ENCODE peak calls at places on chromosomes 2 and 18, in nine cellular contexts. One of them, this sample, is unnamed. For H3K36me3, the result is how much of the 10 kb centered on the place peaks cover.

GRCh38 chr18:69949538-69949936 is 1.9 kb upstream of the CD226 start:
- DNase-seq in WERI-Rb-1: no peak
- DNase-seq in aorta: no peak
- DNase-seq in small intestine: no peak
- DNase-seq in tibial nerve: no peak
- DNase-seq in H1: no peak
- DNase-seq in GM23338: no peak
- DNase-seq in MG63: no peak
- DNase-seq in mesenchymal stem cell: no peak
- DNase-seq in this sample: no peak

GRCh38 chr2:227366861-227367800 is 12.0 kb downstream of the TM4SF20 start:
- DNase-seq in WERI-Rb-1: no peak
- DNase-seq in aorta: peak
- DNase-seq in small intestine: no peak
- DNase-seq in tibial nerve: no peak
- DNase-seq in H1: no peak
- DNase-seq in GM23338: no peak
- DNase-seq in MG63: peak
- DNase-seq in mesenchymal stem cell: no peak
- DNase-seq in this sample: no peak

GRCh38 chr2:30287190-30287589 is 55.9 kb downstream of the LBH start:
- DNase-seq in WERI-Rb-1: no peak
- DNase-seq in aorta: no peak
- DNase-seq in small intestine: no peak
- DNase-seq in tibial nerve: no peak
- DNase-seq in H1: no peak
- DNase-seq in GM23338: no peak
- DNase-seq in MG63: no peak
- DNase-seq in mesenchymal stem cell: no peak
- DNase-seq in this sample: no peak

GRCh38 chr18:27695054-27695453 is 481.9 kb downstream of the CDH2 start:
- DNase-seq in WERI-Rb-1: no peak
- DNase-seq in aorta: no peak
- DNase-seq in small intestine: no peak
- DNase-seq in tibial nerve: no peak
- DNase-seq in H1: no peak
- DNase-seq in GM23338: peak
- DNase-seq in MG63: no peak
- DNase-seq in mesenchymal stem cell: no peak
- DNase-seq in this sample: no peak

GRCh38 chr2:558302-558642 is 118.9 kb downstream of the TMEM18 start:
- DNase-seq in WERI-Rb-1: no peak
- DNase-seq in aorta: no peak
- DNase-seq in small intestine: no peak
- DNase-seq in tibial nerve: no peak
- DNase-seq in H1: no peak
- DNase-seq in GM23338: no peak
- DNase-seq in MG63: no peak
- DNase-seq in mesenchymal stem cell: no peak
- DNase-seq in this sample: no peak

GRCh38 chr2:214810670-214811069 is 1.2 kb upstream of the BARD1 start:
- DNase-seq in WERI-Rb-1: no peak
- DNase-seq in aorta: no peak
- DNase-seq in small intestine: peak
- DNase-seq in tibial nerve: no peak
- DNase-seq in H1: no peak
- DNase-seq in GM23338: peak
- DNase-seq in MG63: no peak
- DNase-seq in mesenchymal stem cell: no peak
- DNase-seq in this sample: no peak

GRCh38 chr2:191059308-191059707 is 45.3 kb upstream of the STAT1 start:
- DNase-seq in WERI-Rb-1: no peak
- DNase-seq in aorta: no peak
- DNase-seq in small intestine: no peak
- DNase-seq in tibial nerve: no peak
- DNase-seq in H1: no peak
- DNase-seq in GM23338: no peak
- DNase-seq in MG63: no peak
- DNase-seq in mesenchymal stem cell: no peak
- DNase-seq in this sample: no peak

GRCh38 chr2:124328397-124328796 is 303.3 kb downstream of the CNTNAP5 start:
- DNase-seq in WERI-Rb-1: no peak
- DNase-seq in aorta: no peak
- DNase-seq in small intestine: no peak
- DNase-seq in tibial nerve: no peak
- DNase-seq in H1: no peak
- DNase-seq in GM23338: peak
- DNase-seq in MG63: no peak
- DNase-seq in mesenchymal stem cell: no peak
- DNase-seq in this sample: no peak

GRCh38 chr18:26056291-26056690 is 34.1 kb downstream of the SS18 start:
- DNase-seq in WERI-Rb-1: no peak
- DNase-seq in aorta: no peak
- DNase-seq in small intestine: no peak
- DNase-seq in tibial nerve: no peak
- DNase-seq in H1: no peak
- DNase-seq in GM23338: no peak
- DNase-seq in MG63: no peak
- DNase-seq in mesenchymal stem cell: no peak
- DNase-seq in this sample: no peak

GRCh38 chr2:206433201-206433600 is 10.1 kb upstream of the ADAM23 start:
- DNase-seq in WERI-Rb-1: no peak
- DNase-seq in aorta: no peak
- DNase-seq in small intestine: no peak
- DNase-seq in tibial nerve: no peak
- DNase-seq in H1: no peak
- DNase-seq in GM23338: no peak
- DNase-seq in MG63: no peak
- DNase-seq in mesenchymal stem cell: no peak
- DNase-seq in this sample: no peak

GRCh38 chr2:100615471-100615870 is 52.7 kb downstream of the PDCL3 start:
- DNase-seq in WERI-Rb-1: no peak
- DNase-seq in aorta: no peak
- DNase-seq in small intestine: no peak
- DNase-seq in tibial nerve: no peak
- DNase-seq in H1: no peak
- DNase-seq in GM23338: no peak
- DNase-seq in MG63: no peak
- DNase-seq in mesenchymal stem cell: no peak
- DNase-seq in this sample: no peak

GRCh38 chr2:9627310-9627709 is 3.5 kb downstream of the YWHAQ start:
- DNase-seq in WERI-Rb-1: no peak
- DNase-seq in aorta: no peak
- DNase-seq in small intestine: no peak
- DNase-seq in tibial nerve: no peak
- DNase-seq in H1: no peak
- DNase-seq in GM23338: no peak
- DNase-seq in MG63: no peak
- DNase-seq in mesenchymal stem cell: no peak
- DNase-seq in this sample: no peak

GRCh38 chr2:131035112-131035825 is 58.0 kb downstream of the FAM168B start:
- DNase-seq in WERI-Rb-1: no peak
- DNase-seq in aorta: no peak
- DNase-seq in small intestine: no peak
- DNase-seq in tibial nerve: no peak
- DNase-seq in H1: no peak
- DNase-seq in GM23338: peak
- DNase-seq in MG63: no peak
- DNase-seq in mesenchymal stem cell: no peak
- DNase-seq in this sample: no peak

GRCh38 chr18:50401334-50401733 is 26.5 kb downstream of the SKA1 start:
- DNase-seq in WERI-Rb-1: no peak
- DNase-seq in aorta: no peak
- DNase-seq in small intestine: no peak
- DNase-seq in tibial nerve: no peak
- DNase-seq in H1: no peak
- DNase-seq in GM23338: no peak
- DNase-seq in MG63: no peak
- DNase-seq in mesenchymal stem cell: no peak
- DNase-seq in this sample: no peak

GRCh38 chr2:82124629-82125028 is 1820.1 kb upstream of the LRRTM1 start:
- DNase-seq in WERI-Rb-1: no peak
- DNase-seq in aorta: no peak
- DNase-seq in small intestine: no peak
- DNase-seq in tibial nerve: no peak
- DNase-seq in H1: no peak
- DNase-seq in GM23338: peak
- DNase-seq in MG63: peak
- DNase-seq in mesenchymal stem cell: no peak
- DNase-seq in this sample: no peak

GRCh38 chr18:3935316-3935715 is 485.3 kb downstream of the TGIF1 start:
- DNase-seq in WERI-Rb-1: no peak
- DNase-seq in aorta: no peak
- DNase-seq in small intestine: no peak
- DNase-seq in tibial nerve: no peak
- DNase-seq in H1: no peak
- DNase-seq in GM23338: peak
- DNase-seq in MG63: no peak
- DNase-seq in mesenchymal stem cell: no peak
- DNase-seq in this sample: no peak

GRCh38 chr2:226125151-226125550 is 674.5 kb downstream of the IRS1 start:
- DNase-seq in WERI-Rb-1: no peak
- DNase-seq in aorta: no peak
- DNase-seq in small intestine: no peak
- DNase-seq in tibial nerve: no peak
- DNase-seq in H1: no peak
- DNase-seq in GM23338: no peak
- DNase-seq in MG63: no peak
- DNase-seq in mesenchymal stem cell: no peak
- DNase-seq in this sample: no peak

DNA sequence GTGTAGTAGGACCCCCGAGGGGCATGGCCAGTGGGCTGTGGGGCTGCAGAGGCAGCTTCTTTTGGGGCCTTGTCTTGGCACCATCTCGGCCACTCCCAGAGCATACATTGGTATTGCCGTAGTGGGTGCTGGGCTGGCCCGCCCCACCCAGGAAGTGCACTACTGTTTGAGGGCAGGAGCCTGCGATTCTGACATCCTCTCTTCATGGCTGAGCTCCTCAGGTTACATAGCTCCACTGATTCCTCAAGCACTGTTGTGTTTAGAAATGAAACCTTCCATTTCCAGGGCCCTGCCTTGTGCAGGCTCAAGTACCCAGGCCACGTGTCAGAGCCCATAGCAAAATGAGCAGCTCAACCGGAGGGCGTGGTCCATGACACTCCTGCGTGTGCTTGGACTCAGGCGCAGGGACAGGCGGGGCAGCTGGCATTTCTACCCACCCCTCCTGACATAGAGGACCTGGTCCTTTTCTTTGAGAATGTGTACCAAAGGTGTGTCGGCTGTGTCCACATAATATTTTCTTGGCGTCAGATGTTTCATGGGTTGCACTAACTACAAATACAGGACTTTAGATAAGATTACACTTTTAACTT is 67.9 kb downstream of the DGKD start:
- DNase-seq in WERI-Rb-1: no peak
- DNase-seq in aorta: no peak
- DNase-seq in small intestine: peak
- DNase-seq in tibial nerve: no peak
- DNase-seq in H1: no peak
- DNase-seq in GM23338: no peak
- DNase-seq in MG63: no peak
- DNase-seq in mesenchymal stem cell: no peak
- DNase-seq in this sample: peak
- H3K4me3 ChIP-seq in WERI-Rb-1: no peak
- H3K4me3 ChIP-seq in aorta: no peak
- H3K4me3 ChIP-seq in small intestine: no peak
- H3K4me3 ChIP-seq in tibial nerve: no peak
- H3K4me3 ChIP-seq in H1: no peak
- H3K4me3 ChIP-seq in GM23338: no peak
- H3K4me3 ChIP-seq in MG63: no peak
- H3K4me3 ChIP-seq in mesenchymal stem cell: no peak
- H3K4me3 ChIP-seq in this sample: peak

DNA sequence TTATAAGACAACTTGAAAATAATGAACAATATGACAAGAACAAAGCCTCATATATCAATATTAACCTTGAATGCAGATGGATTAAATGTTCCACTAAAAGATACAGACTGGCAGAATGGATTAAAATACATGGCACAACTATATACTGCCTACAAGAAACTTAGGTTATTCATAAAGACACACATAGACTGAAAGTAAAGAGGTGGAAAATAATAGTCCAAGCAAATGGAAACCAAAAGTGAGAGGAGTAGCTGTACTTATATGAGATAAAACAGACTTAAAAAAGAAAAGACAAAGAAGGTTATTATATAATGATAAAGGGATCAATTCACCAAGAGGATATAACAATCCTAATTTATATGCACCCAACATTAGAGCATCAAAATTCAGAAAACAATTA is 18.2 kb downstream of the LMAN1 start:
- DNase-seq in WERI-Rb-1: no peak
- DNase-seq in aorta: no peak
- DNase-seq in small intestine: no peak
- DNase-seq in tibial nerve: no peak
- DNase-seq in H1: no peak
- DNase-seq in GM23338: no peak
- DNase-seq in MG63: no peak
- DNase-seq in mesenchymal stem cell: no peak
- DNase-seq in this sample: no peak
- H3K36me3 ChIP-seq in WERI-Rb-1: half or more
- H3K36me3 ChIP-seq in aorta: under half
- H3K36me3 ChIP-seq in small intestine: under half
- H3K36me3 ChIP-seq in tibial nerve: under half
- H3K36me3 ChIP-seq in H1: under half
- H3K36me3 ChIP-seq in GM23338: under half
- H3K36me3 ChIP-seq in MG63: half or more
- H3K36me3 ChIP-seq in mesenchymal stem cell: half or more
- H3K36me3 ChIP-seq in this sample: half or more

DNA sequence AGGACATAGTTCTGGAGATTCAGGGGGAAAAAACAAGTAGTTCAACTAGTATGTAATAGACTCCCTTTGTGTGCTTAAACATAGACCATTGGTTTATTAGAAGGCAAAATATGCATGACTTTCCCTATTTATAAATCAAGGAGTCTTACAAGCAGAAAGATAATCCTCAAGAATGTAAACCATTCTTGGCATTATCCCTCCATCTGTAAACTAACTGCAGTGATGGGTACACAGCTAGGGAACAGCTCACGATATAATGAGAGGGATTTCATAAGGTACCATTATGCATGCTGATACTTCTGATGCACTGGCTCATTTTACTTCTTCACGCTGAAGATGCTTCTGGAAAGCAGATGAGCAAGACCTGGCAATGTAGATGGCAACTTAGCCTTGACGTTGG is 878 bp downstream of the FBXO15 start:
- DNase-seq in WERI-Rb-1: no peak
- DNase-seq in aorta: no peak
- DNase-seq in small intestine: no peak
- DNase-seq in tibial nerve: no peak
- DNase-seq in H1: no peak
- DNase-seq in GM23338: no peak
- DNase-seq in MG63: no peak
- DNase-seq in mesenchymal stem cell: peak
- DNase-seq in this sample: no peak
- H3K4me3 ChIP-seq in WERI-Rb-1: peak
- H3K4me3 ChIP-seq in aorta: no peak
- H3K4me3 ChIP-seq in small intestine: no peak
- H3K4me3 ChIP-seq in tibial nerve: no peak
- H3K4me3 ChIP-seq in H1: peak
- H3K4me3 ChIP-seq in GM23338: peak
- H3K4me3 ChIP-seq in MG63: peak
- H3K4me3 ChIP-seq in mesenchymal stem cell: no peak
- H3K4me3 ChIP-seq in this sample: peak

GRCh38 chr2:20034218-20034617 is 17.2 kb downstream of the LAPTM4A start:
- DNase-seq in WERI-Rb-1: no peak
- DNase-seq in aorta: no peak
- DNase-seq in small intestine: no peak
- DNase-seq in tibial nerve: no peak
- DNase-seq in H1: no peak
- DNase-seq in GM23338: no peak
- DNase-seq in MG63: no peak
- DNase-seq in mesenchymal stem cell: no peak
- DNase-seq in this sample: no peak
- H3K36me3 ChIP-seq in WERI-Rb-1: half or more
- H3K36me3 ChIP-seq in aorta: under half
- H3K36me3 ChIP-seq in small intestine: under half
- H3K36me3 ChIP-seq in tibial nerve: under half
- H3K36me3 ChIP-seq in H1: under half
- H3K36me3 ChIP-seq in GM23338: half or more
- H3K36me3 ChIP-seq in MG63: half or more
- H3K36me3 ChIP-seq in mesenchymal stem cell: half or more
- H3K36me3 ChIP-seq in this sample: half or more